ENCODE peak calls at places on chromosome 1, in seven cellular contexts. A is choroid plexus epithelial cell, Y is MM.1S, G is astrocyte of the spinal cord, O is Peyer's patch, U is bronchial epithelial cell, C is neural crest cell. R is an unnamed sample.

GRCh38 chr1:26190373-26190987 is at the start of gene CATSPER4:
- DNase-seq in C (no peak), U (peak), G (no peak), A (peak), O (no peak), Y (no peak), R (no peak)

GRCh38 chr1:226948996-226949395 is 8.9 kb downstream of the COQ8A start:
- DNase-seq in U (no peak), C (no peak), O (no peak), Y (no peak), A (no peak), G (no peak), R (no peak)

GRCh38 chr1:48889615-48890014 is 112.9 kb upstream of the BEND5 start:
- DNase-seq in C (no peak), Y (no peak), G (no peak), O (no peak), U (no peak), A (no peak), R (no peak)

GRCh38 chr1:61757945-61758344 is 15.7 kb downstream of the PATJ start:
- DNase-seq in C (no peak), O (no peak), G (no peak), U (no peak), Y (no peak), A (peak), R (peak)

GRCh38 chr1:211537253-211537652 is 41.7 kb downstream of the SLC30A1 start:
- DNase-seq in G (no peak), O (no peak), A (peak), C (no peak), U (peak), Y (no peak), R (no peak)

GRCh38 chr1:226111109-226111864 is 48.8 kb downstream of the H3-3A start:
- DNase-seq in Y (peak), U (no peak), O (peak), C (no peak), A (no peak), G (no peak), R (no peak)

GRCh38 chr1:202835548-202836072 is 24.9 kb downstream of the PCAT6 start:
- DNase-seq in O (peak), G (no peak), U (no peak), C (no peak), Y (no peak), A (no peak), R (no peak)

GRCh38 chr1:84720275-84720780 is 30.1 kb upstream of the SSX2IP start:
- DNase-seq in U (no peak), C (no peak), O (no peak), A (no peak), Y (peak), G (no peak), R (no peak)

GRCh38 chr1:93638981-93639380 is 42.7 kb downstream of the BCAR3 start:
- DNase-seq in U (no peak), O (no peak), A (no peak), G (no peak), Y (no peak), C (no peak), R (no peak)

GRCh38 chr1:151881479-151881878 is 27.8 kb downstream of the THEM4 start:
- DNase-seq in C (no peak), O (no peak), U (peak), A (no peak), Y (peak), G (no peak), R (no peak)
- TF ChIP-seq CTCF in C (no peak), O (peak), U (peak), A (no peak), Y (peak), G (peak), R (no peak)

GRCh38 chr1:247679639-247680038 is at the start of gene OR13G1:
- DNase-seq in G (no peak), O (no peak), U (no peak), A (no peak), C (no peak), Y (no peak), R (no peak)

GRCh38 chr1:247680171-247680570 is 632 bp upstream of the OR13G1 start:
- DNase-seq in O (no peak), Y (no peak), A (no peak), U (no peak), G (no peak), C (no peak), R (no peak)

GRCh38 chr1:247681288-247681897 is 1.9 kb upstream of the OR13G1 start:
- DNase-seq in Y (peak), C (peak), O (no peak), G (peak), A (peak), U (peak), R (no peak)
- TF ChIP-seq CTCF in Y (peak), C (peak), O (peak), G (peak), A (peak), U (peak), R (peak)

GRCh38 chr1:188188317-188188716 is 1359.6 kb downstream of the PLA2G4A start:
- DNase-seq in O (no peak), Y (no peak), A (peak), U (no peak), C (no peak), G (no peak), R (no peak)
- TF ChIP-seq CTCF in O (no peak), Y (peak), A (peak), U (no peak), C (no peak), G (no peak), R (no peak)

GRCh38 chr1:192316692-192317091 is at the start of gene RGS21:
- DNase-seq in G (no peak), O (no peak), C (no peak), A (no peak), Y (no peak), U (no peak), R (no peak)

GRCh38 chr1:192311281-192311680 is 5.5 kb upstream of the RGS21 start:
- DNase-seq in C (no peak), U (peak), G (peak), O (no peak), Y (peak), A (peak), R (peak)
- TF ChIP-seq CTCF in C (peak), U (peak), G (peak), O (no peak), Y (peak), A (peak), R (peak)

R was measured in AG09309.